ENCODE peak calls at places on chromosomes 12 and 14, in six cellular contexts. D, V, N, I, E and X are unnamed samples.
A peak's percentile ranks its signal among the peaks of the same experiment; 100 is the strongest.

GRCh38 chr12:65306603-65307501 is 28.4 kb downstream of the MSRB3 start:
- DNase-seq in I (no peak), E (no peak), D (peak; percentile 88), V (peak; percentile 50), N (peak; percentile 37), X (peak; percentile 63)

GRCh38 chr12:91343010-91343409 is 160.4 kb upstream of the DCN start:
- DNase-seq in E (no peak), I (no peak), N (no peak), V (no peak), D (no peak), X (no peak)

GRCh38 chr12:64383675-64384074 is 6.9 kb downstream of the C12orf56 start:
- DNase-seq in I (no peak), D (no peak), N (no peak), E (no peak), V (no peak), X (no peak)

GRCh38 chr12:7601407-7601806 is 64.3 kb downstream of the APOBEC1 start:
- DNase-seq in V (no peak), D (no peak), I (no peak), E (no peak), N (no peak), X (no peak)

GRCh38 chr12:85755760-85756159 is 80.4 kb downstream of the RASSF9 start:
- DNase-seq in V (no peak), D (no peak), E (no peak), N (no peak), I (no peak), X (no peak)

GRCh38 chr12:127054531-127054930 is 1212.4 kb upstream of the TMEM132C start:
- DNase-seq in D (no peak), I (no peak), E (no peak), V (no peak), N (no peak), X (no peak)

GRCh38 chr14:105853089-105853906 is 326.9 kb downstream of the TMEM121 start:
- DNase-seq in V (no peak), E (no peak), N (peak; percentile 12), D (no peak), I (no peak), X (no peak)

GRCh38 chr12:127509066-127509778 is 757.7 kb upstream of the TMEM132C start:
- DNase-seq in D (peak; percentile 65), V (no peak), E (no peak), I (no peak), N (no peak), X (no peak)

GRCh38 chr14:34172477-34173368 is 221.8 kb upstream of the EGLN3 start:
- DNase-seq in V (no peak), N (no peak), E (no peak), I (no peak), D (no peak), X (no peak)

GRCh38 chr12:124972211-124972610 is 16.7 kb downstream of the DHX37 start:
- DNase-seq in D (no peak), V (no peak), E (no peak), I (no peak), N (no peak), X (no peak)

GRCh38 chr14:49892301-49892635 is 614 bp upstream of the ARF6 start:
- DNase-seq in V (peak; percentile 62), I (peak; percentile 26), D (peak; percentile 75), E (peak; percentile 63), N (no peak), X (peak; percentile 60)

GRCh38 chr14:105088812-105089745 is 23.8 kb upstream of the GPR132 start:
- DNase-seq in V (no peak), N (no peak), I (no peak), E (no peak), D (no peak), X (no peak)

GRCh38 chr12:124171231-124171985 is 123.5 kb upstream of the RFLNA start:
- DNase-seq in E (no peak), V (peak; percentile 75), I (no peak), N (no peak), D (no peak), X (no peak)

GRCh38 chr14:69571449-69571878 is 3.2 kb downstream of the CCDC177 start:
- DNase-seq in V (no peak), N (peak; percentile 70), E (no peak), D (no peak), I (no peak), X (no peak)

GRCh38 chr14:73850940-73851339 is 691 bp upstream of the PTGR2 start:
- DNase-seq in D (peak; percentile 27), N (no peak), V (no peak), I (no peak), E (no peak), X (no peak)

GRCh38 chr14:59464651-59465569 is at the start of gene GPR135:
- DNase-seq in E (peak; percentile 80), I (peak; percentile 32), D (no peak), N (peak; percentile 75), V (peak; percentile 46), X (peak; percentile 70)

GRCh38 chr14:51139221-51139681 is 44.3 kb upstream of the TRIM9 start:
- DNase-seq in E (no peak), D (peak; percentile 3), N (no peak), V (peak; percentile 69), I (no peak), X (no peak)

GRCh38 chr12:15306605-15307004 is 15.7 kb upstream of the PTPRO start:
- DNase-seq in D (no peak), N (no peak), V (no peak), I (no peak), E (no peak), X (no peak)

GRCh38 chr12:117169548-117169947 is 20.7 kb downstream of the FBXO21 start:
- DNase-seq in E (no peak), V (no peak), I (no peak), D (no peak), N (no peak), X (no peak)

GRCh38 chr12:5388581-5389535 is 43.0 kb upstream of the NTF3 start:
- DNase-seq in I (no peak), D (peak; percentile 21), N (no peak), E (no peak), V (no peak), X (no peak)

GRCh38 chr12:121955258-121956040 is 37.1 kb downstream of the CFAP251 start:
- DNase-seq in N (no peak), E (no peak), D (peak; percentile 8), I (no peak), V (no peak), X (peak; percentile 56)

GRCh38 chr14:95871531-95871930 is 5.1 kb upstream of the TUNAR start:
- DNase-seq in N (no peak), D (no peak), V (no peak), I (no peak), E (no peak), X (no peak)

GRCh38 chr12:76020281-76020680 is 11.3 kb downstream of the PHLDA1 start:
- DNase-seq in E (no peak), N (no peak), D (peak; percentile 98), V (peak; percentile 88), I (peak; percentile 70), X (no peak)

GRCh38 chr14:32343926-32344430 is 14.9 kb downstream of the AKAP6 start:
- DNase-seq in V (no peak), E (no peak), D (no peak), I (no peak), N (no peak), X (no peak)

GRCh38 chr14:35140718-35141581 is 18.6 kb downstream of the PRORP start:
- DNase-seq in N (no peak), I (no peak), V (peak; percentile 41), D (no peak), E (no peak), X (peak; percentile 31)

GRCh38 chr14:90521121-90521929 is 124.5 kb downstream of the CALM1 start:
- DNase-seq in N (peak; percentile 24), D (no peak), V (no peak), I (no peak), E (no peak), X (no peak)

GRCh38 chr14:29039171-29039570 is 272.6 kb downstream of the FOXG1 start:
- DNase-seq in I (no peak), E (no peak), V (no peak), D (peak; percentile 56), N (no peak), X (peak; percentile 32)

GRCh38 chr12:109731231-109731731 is 17.7 kb downstream of the FAM222A start:
- DNase-seq in D (no peak), E (no peak), N (peak; percentile 33), V (no peak), I (no peak), X (no peak)

GRCh38 chr12:39798977-39799376 is 179.4 kb upstream of the ABCD2 start:
- DNase-seq in I (no peak), N (no peak), E (no peak), V (no peak), D (no peak), X (no peak)

GRCh38 chr14:35776823-35777222 is 32.3 kb downstream of the RALGAPA1 start:
- DNase-seq in D (no peak), I (no peak), E (no peak), V (no peak), N (no peak), X (no peak)

GRCh38 chr14:90274808-90275454 is 18.6 kb downstream of the PSMC1 start:
- DNase-seq in E (no peak), V (no peak), D (peak; percentile 70), N (no peak), I (no peak), X (no peak)

GRCh38 chr12:117421068-117421771 is 59.8 kb upstream of the NOS1 start:
- DNase-seq in I (no peak), D (no peak), V (no peak), E (no peak), N (no peak), X (no peak)